ENCODE peak calls at places on chromosomes 2 and 18, in six cellular contexts. T is GM12864, C is B cell, H is AG09319, S is HepG2, M is DND-41. J is an unnamed sample.

GRCh38 chr2:230949966-230950832 is 25.2 kb upstream of the GPR55 start:
- DNase-seq in T (peak), C (no peak), H (no peak), S (no peak), M (no peak), J (peak)

GRCh38 chr18:59988098-59988706 is 88.4 kb downstream of the PMAIP1 start:
- DNase-seq in T (no peak), C (peak), H (peak), S (peak), M (peak), J (peak)

GRCh38 chr2:173982182-173982714 is 17.1 kb upstream of the SP3 start:
- DNase-seq in T (no peak), C (no peak), H (no peak), S (no peak), M (no peak), J (no peak)

GRCh38 chr2:224951723-224952481 is 90.4 kb downstream of the DOCK10 start:
- DNase-seq in T (no peak), C (no peak), H (no peak), S (no peak), M (no peak), J (peak)

GRCh38 chr2:238424313-238424700 is 2.4 kb upstream of the ASB1 start:
- DNase-seq in T (no peak), C (no peak), H (no peak), S (no peak), M (no peak), J (no peak)

GRCh38 chr2:241852116-241852980 is 6.3 kb downstream of the PDCD1 start:
- DNase-seq in T (no peak), C (peak), H (no peak), S (no peak), M (no peak), J (peak)

GRCh38 chr2:120539937-120540718 is 194.2 kb downstream of the INHBB start:
- DNase-seq in T (no peak), C (no peak), H (peak), S (peak), M (no peak), J (no peak)

GRCh38 chr2:106157416-106157815 is 36.7 kb downstream of the UXS1 start:
- DNase-seq in T (no peak), C (no peak), H (no peak), S (no peak), M (no peak), J (no peak)

GRCh38 chr2:6082619-6083018 is 390.4 kb downstream of the SOX11 start:
- DNase-seq in T (no peak), C (no peak), H (no peak), S (no peak), M (no peak), J (no peak)

GRCh38 chr18:52160652-52161051 is 179.3 kb upstream of the DCC start:
- DNase-seq in T (no peak), C (no peak), H (no peak), S (no peak), M (no peak), J (no peak)

GRCh38 chr2:60972889-60973656 is 44.4 kb upstream of the PEX13 start:
- DNase-seq in T (no peak), C (no peak), H (no peak), S (no peak), M (no peak), J (no peak)
- TF ChIP-seq CTCF in T (no peak), C (no peak), H (no peak), S (no peak), M (no peak), J (no peak)

GRCh38 chr2:73985318-73986084 is 791 bp downstream of the TET3 start:
- DNase-seq in T (no peak), C (peak), H (no peak), S (peak), M (peak), J (peak)
- TF ChIP-seq CTCF in T (no peak), C (no peak), H (no peak), S (no peak), M (no peak), J (no peak)

GRCh38 chr2:217943379-217944321 is 59.1 kb downstream of the TNS1 start:
- DNase-seq in T (no peak), C (no peak), H (no peak), S (peak), M (peak), J (no peak)
- TF ChIP-seq CTCF in T (no peak), C (no peak), H (peak), S (peak), M (no peak), J (no peak)

DNA sequence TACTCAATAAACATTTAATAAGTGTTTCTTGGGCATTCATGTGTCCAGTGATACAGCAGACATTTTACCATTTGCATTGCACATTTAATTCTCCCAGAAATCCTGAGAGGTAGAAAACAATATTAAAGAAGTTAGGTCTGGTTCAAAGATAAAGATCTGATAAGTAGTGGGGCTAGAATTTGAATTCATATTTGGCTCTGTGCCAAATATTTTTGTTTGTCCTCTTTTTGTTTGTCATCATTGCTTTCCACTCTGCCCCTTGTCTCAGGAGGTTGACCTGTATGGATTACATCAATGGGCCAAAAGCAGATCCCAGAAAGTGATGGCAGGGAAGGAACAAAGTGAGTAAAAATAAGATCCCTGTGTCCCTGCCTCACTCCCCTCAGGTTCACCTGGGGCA is 441.9 kb upstream of the PKDCC start:
- DNase-seq in T (no peak), C (no peak), H (no peak), S (no peak), M (no peak), J (no peak)
- TF ChIP-seq CTCF in T (no peak), C (no peak), H (no peak), S (no peak), M (no peak), J (no peak)

GRCh38 chr2:62197017-62197586 is 1.2 kb downstream of the B3GNT2 start:
- DNase-seq in T (no peak), C (peak), H (no peak), S (peak), M (peak), J (peak)
- TF ChIP-seq CTCF in T (peak), C (no peak), H (no peak), S (no peak), M (peak), J (peak)

GRCh38 chr2:109611467-109612095 is 2.2 kb downstream of the SEPTIN10 start:
- DNase-seq in T (no peak), C (no peak), H (peak), S (peak), M (no peak), J (no peak)
- TF ChIP-seq CTCF in T (no peak), C (no peak), H (no peak), S (peak), M (no peak), J (no peak)